ENCODE peak calls at places on chromosomes 3 and 15, in eight cellular contexts. S, T, Z, E, O, A, B and L are unnamed samples.

GRCh38 chr15:68632101-68632500 is 53.3 kb downstream of the CORO2B start:
- DNase-seq in B (no peak), Z (no peak), S (no peak), O (no peak), A (no peak), E (no peak), T (no peak), L (no peak)

GRCh38 chr3:30694148-30694547 is 87.7 kb downstream of the TGFBR2 start:
- DNase-seq in O (no peak), Z (no peak), E (no peak), S (no peak), B (no peak), T (no peak), A (no peak), L (no peak)

GRCh38 chr15:31262901-31263671 is 63.5 kb upstream of the KLF13 start:
- DNase-seq in S (no peak), E (no peak), A (no peak), O (peak), B (no peak), T (no peak), Z (peak), L (peak)

GRCh38 chr3:114144909-114145688 is 33.8 kb downstream of the DRD3 start:
- DNase-seq in Z (peak), S (no peak), B (peak), T (no peak), O (peak), E (no peak), A (peak), L (no peak)

GRCh38 chr3:110612045-110612444 is 459.6 kb upstream of the NECTIN3 start:
- DNase-seq in Z (no peak), E (no peak), A (no peak), O (no peak), T (no peak), B (no peak), S (no peak), L (no peak)

GRCh38 chr15:50267577-50267976 is 2.1 kb upstream of the HDC start:
- DNase-seq in S (no peak), T (no peak), E (no peak), Z (no peak), O (no peak), A (no peak), B (no peak), L (no peak)

GRCh38 chr15:50046868-50047267 is 72.2 kb downstream of the ATP8B4 start:
- DNase-seq in B (no peak), O (peak), A (peak), Z (no peak), T (no peak), E (no peak), S (no peak), L (no peak)

GRCh38 chr15:81948751-81949150 is 97.1 kb downstream of the MEX3B start:
- DNase-seq in E (no peak), B (no peak), O (no peak), A (peak), S (no peak), Z (peak), T (no peak), L (no peak)

GRCh38 chr15:63071288-63071909 is 28.9 kb downstream of the TPM1 start:
- DNase-seq in T (no peak), E (no peak), O (no peak), B (no peak), A (no peak), Z (no peak), S (no peak), L (no peak)

GRCh38 chr3:121295453-121295852 is 250.3 kb downstream of the POLQ start:
- DNase-seq in S (no peak), T (no peak), E (no peak), Z (no peak), B (no peak), A (peak), O (no peak), L (no peak)

GRCh38 chr3:128481438-128481942 is 11.5 kb downstream of the GATA2 start:
- DNase-seq in S (no peak), Z (no peak), E (no peak), B (no peak), A (no peak), T (no peak), O (peak), L (no peak)

GRCh38 chr3:49217688-49218470 is 46.5 kb downstream of the KLHDC8B start:
- DNase-seq in S (no peak), B (no peak), O (peak), A (no peak), E (no peak), T (no peak), Z (no peak), L (no peak)

GRCh38 chr3:52570076-52570475 is 33.7 kb downstream of the UQCC5 start:
- DNase-seq in T (no peak), S (no peak), Z (no peak), O (no peak), E (no peak), B (no peak), A (peak), L (no peak)

GRCh38 chr3:170726976-170727661 is 141.2 kb upstream of the SLC7A14 start:
- DNase-seq in E (no peak), B (no peak), Z (no peak), T (no peak), S (no peak), O (peak), A (peak), L (no peak)

GRCh38 chr3:126438186-126438585 is 37.5 kb downstream of the ZXDC start:
- DNase-seq in S (no peak), E (no peak), B (no peak), O (no peak), Z (no peak), T (no peak), A (no peak), L (no peak)

GRCh38 chr3:161153480-161153879 is 48.3 kb upstream of the B3GALNT1 start:
- DNase-seq in A (no peak), Z (no peak), E (no peak), B (no peak), S (no peak), T (no peak), O (no peak), L (no peak)

GRCh38 chr3:196931828-196932587 is 10.3 kb downstream of the NCBP2 start:
- DNase-seq in O (no peak), A (no peak), B (no peak), S (no peak), Z (no peak), E (no peak), T (no peak), L (no peak)

GRCh38 chr3:30162579-30162978 is 443.8 kb upstream of the TGFBR2 start:
- DNase-seq in A (peak), T (no peak), Z (no peak), S (no peak), O (peak), E (no peak), B (no peak), L (no peak)

GRCh38 chr3:3998140-3998977 is 199.1 kb downstream of the LRRN1 start:
- DNase-seq in A (peak), E (no peak), Z (peak), T (no peak), O (no peak), S (peak), B (peak), L (peak)

GRCh38 chr15:31275331-31276262 is 51.0 kb upstream of the KLF13 start:
- DNase-seq in B (peak), E (no peak), T (no peak), S (no peak), O (no peak), Z (peak), A (no peak), L (no peak)